ENCODE peak calls at places on chromosomes 7 and 10, in seven cellular contexts. D is fibroblast of lung; A is smooth muscle cell of the brain vasculature; K is left kidney; P is stimulated activated CD8-positive, alpha-beta memory T cell treated with anti-CD3 and anti-CD28 coated beads, Interleukin-7, amount 100 ng/mL, for 24 hours; X is DMS153; V is Right ventricle myocardium superior. Y is an unnamed sample.

GRCh38 chr7:132030883-132031282 is 474.5 kb upstream of the PODXL start:
- DNase-seq in D (no peak), A (no peak), K (no peak), P (no peak), X (no peak), V (no peak), Y (no peak)

GRCh38 chr7:140542226-140542625 is 62.9 kb upstream of the MKRN1 start:
- DNase-seq in D (peak; percentile 71), A (peak; percentile 33), K (peak; percentile 50), P (no peak), X (no peak), V (peak; percentile 77), Y (no peak)

GRCh38 chr7:55013851-55014250 is 5.0 kb upstream of the EGFR start:
- DNase-seq in D (no peak), A (no peak), K (no peak), P (no peak), X (no peak), V (no peak), Y (no peak)

GRCh38 chr7:6375346-6376101 is 72.2 kb downstream of the DAGLB start:
- DNase-seq in D (peak; percentile 52), A (no peak), K (peak; percentile 64), P (no peak), X (no peak), V (no peak), Y (no peak)

GRCh38 chr10:43120948-43121290 is 17.3 kb upstream of the CSGALNACT2 start:
- DNase-seq in D (no peak), A (no peak), K (peak; percentile 18), P (peak; percentile 21), X (no peak), V (no peak), Y (no peak)

GRCh38 chr7:128947854-128948253 is 10.1 kb downstream of the IRF5 start:
- DNase-seq in D (no peak), A (no peak), K (no peak), P (no peak), X (no peak), V (no peak), Y (no peak)

GRCh38 chr7:126210707-126211106 is 1042.0 kb downstream of the GRM8 start:
- DNase-seq in D (no peak), A (no peak), K (no peak), P (no peak), X (no peak), V (no peak), Y (no peak)

GRCh38 chr10:128422221-128422620 is 296.0 kb upstream of the MKI67 start:
- DNase-seq in D (no peak), A (no peak), K (no peak), P (no peak), X (no peak), V (no peak), Y (no peak)

GRCh38 chr10:93123766-93124165 is 50.1 kb downstream of the CYP26A1 start:
- DNase-seq in D (no peak), A (no peak), K (peak; percentile 19), P (no peak), X (no peak), V (no peak), Y (no peak)

GRCh38 chr10:126569513-126570447 is 100.7 kb downstream of the C10orf90 start:
- DNase-seq in D (peak; percentile 84), A (no peak), K (peak; percentile 27), P (no peak), X (no peak), V (no peak), Y (no peak)

GRCh38 chr7:102044984-102045673 is 227.7 kb downstream of the CUX1 start:
- DNase-seq in D (peak; percentile 98), A (peak; percentile 43), K (peak; percentile 91), P (no peak), X (peak; percentile 18), V (peak; percentile 68), Y (peak; percentile 58)

GRCh38 chr7:75639071-75639892 is 99.5 kb downstream of the HIP1 start:
- DNase-seq in D (peak; percentile 45), A (no peak), K (peak; percentile 87), P (no peak), X (no peak), V (peak; percentile 72), Y (peak; percentile 67)

GRCh38 chr7:1226155-1226901 is 6.3 kb upstream of the UNCX start:
- DNase-seq in D (no peak), A (no peak), K (peak; percentile 59), P (no peak), X (no peak), V (no peak), Y (no peak)

GRCh38 chr7:74182453-74183090 is 8.4 kb downstream of the EIF4H start:
- DNase-seq in D (no peak), A (no peak), K (no peak), P (no peak), X (no peak), V (no peak), Y (no peak)

GRCh38 chr10:34137955-34138354 is 677.1 kb downstream of the PARD3 start:
- DNase-seq in D (no peak), A (no peak), K (no peak), P (no peak), X (no peak), V (no peak), Y (no peak)

GRCh38 chr7:78111384-78111783 is 312.8 kb downstream of the PHTF2 start:
- DNase-seq in D (no peak), A (no peak), K (no peak), P (no peak), X (no peak), V (no peak), Y (no peak)

GRCh38 chr10:44372181-44372580 is 12.7 kb downstream of the CXCL12 start:
- DNase-seq in D (no peak), A (no peak), K (no peak), P (no peak), X (no peak), V (no peak), Y (no peak)

GRCh38 chr7:100895956-100896742 is 461 bp upstream of the ACHE start:
- DNase-seq in D (no peak), A (no peak), K (peak; percentile 81), P (no peak), X (no peak), V (no peak), Y (no peak)

Y was measured in NCI-H2081.